ENCODE peak calls at places on chromosome 2, in seven cellular contexts. M is glutamatergic neuron, L is WTC11, H is hepatocyte, G is lung, J is tibial artery, B is HFFc6. K is an unnamed sample.

GRCh38 chr2:176390276-176390675 is 121.0 kb downstream of the MTX2 start:
- DNase-seq in J (no peak), H (no peak), L (no peak), B (peak), M (no peak), G (no peak), K (no peak)

GRCh38 chr2:37350034-37350433 is 5.6 kb downstream of the QPCT start:
- DNase-seq in L (no peak), J (no peak), G (no peak), M (peak), H (peak), B (no peak), K (peak)

GRCh38 chr2:172480301-172481218 is 53.2 kb downstream of the ITGA6 start:
- DNase-seq in B (peak), J (no peak), G (no peak), M (peak), H (peak), L (no peak), K (peak)

GRCh38 chr2:235762832-235763598 is 269.2 kb downstream of the AGAP1 start:
- DNase-seq in M (no peak), B (no peak), H (no peak), J (no peak), G (no peak), L (no peak), K (no peak)

GRCh38 chr2:75698928-75699327 is 11.8 kb downstream of the GCFC2 start:
- DNase-seq in M (no peak), L (no peak), G (no peak), H (no peak), J (no peak), B (no peak), K (no peak)

GRCh38 chr2:47346107-47346506 is 56.8 kb upstream of the MSH2 start:
- DNase-seq in G (no peak), B (no peak), M (no peak), H (no peak), L (no peak), J (no peak), K (no peak)

GRCh38 chr2:220036431-220036830 is 409.0 kb downstream of the SLC4A3 start:
- DNase-seq in H (no peak), G (no peak), B (no peak), J (no peak), L (no peak), M (no peak), K (no peak)

GRCh38 chr2:42923632-42924425 is 131.4 kb upstream of the HAAO start:
- DNase-seq in J (no peak), M (no peak), G (no peak), H (no peak), B (no peak), L (no peak), K (no peak)

GRCh38 chr2:176085861-176086771 is 2.4 kb upstream of the EVX2 start:
- DNase-seq in G (no peak), L (peak), M (peak), H (peak), B (no peak), J (peak), K (peak)

GRCh38 chr2:195520671-195521155 is 136.3 kb upstream of the SLC39A10 start:
- DNase-seq in G (no peak), J (no peak), L (no peak), H (peak), M (no peak), B (peak), K (peak)

GRCh38 chr2:100286318-100286717 is 36.0 kb downstream of the LONRF2 start:
- DNase-seq in H (no peak), G (no peak), B (no peak), M (no peak), J (no peak), L (no peak), K (no peak)

GRCh38 chr2:58137221-58137620 is 90.6 kb downstream of the VRK2 start:
- DNase-seq in H (no peak), M (no peak), B (peak), L (no peak), J (no peak), G (no peak), K (peak)

GRCh38 chr2:19900536-19901200 is 1.1 kb downstream of the TTC32 start:
- DNase-seq in G (no peak), H (no peak), M (no peak), L (no peak), B (peak), J (no peak), K (peak)

GRCh38 chr2:1728821-1729220 is 15.5 kb downstream of the PXDN start:
- DNase-seq in L (peak), B (no peak), J (peak), H (peak), M (peak), G (no peak), K (no peak)

GRCh38 chr2:189933041-189933440 is 129.5 kb downstream of the MSTN start:
- DNase-seq in M (no peak), H (no peak), B (no peak), J (no peak), G (no peak), L (no peak), K (no peak)

GRCh38 chr2:26946841-26947784 is 23.3 kb upstream of the MAPRE3 start:
- DNase-seq in J (no peak), H (peak), G (peak), M (no peak), L (no peak), B (no peak), K (peak)

GRCh38 chr2:177712462-177712861 is 319.9 kb downstream of the AGPS start:
- DNase-seq in H (no peak), L (no peak), M (no peak), G (no peak), B (no peak), J (no peak), K (no peak)

GRCh38 chr2:240911641-240912265 is 5.6 kb downstream of the CROCC2 start:
- DNase-seq in L (no peak), B (no peak), M (no peak), J (no peak), H (no peak), G (no peak), K (peak)

GRCh38 chr2:226699321-226699720 is 100.3 kb downstream of the IRS1 start:
- DNase-seq in H (peak), M (no peak), G (peak), J (peak), B (peak), L (no peak), K (peak)

GRCh38 chr2:184596819-184597411 is 1.4 kb upstream of the ZNF804A start:
- DNase-seq in B (peak), J (no peak), H (no peak), L (no peak), M (no peak), G (no peak), K (peak)

GRCh38 chr2:88452980-88453582 is 588 bp upstream of the FOXI3 start:
- DNase-seq in J (peak), G (no peak), B (no peak), H (no peak), L (no peak), M (no peak), K (no peak)

DNA sequence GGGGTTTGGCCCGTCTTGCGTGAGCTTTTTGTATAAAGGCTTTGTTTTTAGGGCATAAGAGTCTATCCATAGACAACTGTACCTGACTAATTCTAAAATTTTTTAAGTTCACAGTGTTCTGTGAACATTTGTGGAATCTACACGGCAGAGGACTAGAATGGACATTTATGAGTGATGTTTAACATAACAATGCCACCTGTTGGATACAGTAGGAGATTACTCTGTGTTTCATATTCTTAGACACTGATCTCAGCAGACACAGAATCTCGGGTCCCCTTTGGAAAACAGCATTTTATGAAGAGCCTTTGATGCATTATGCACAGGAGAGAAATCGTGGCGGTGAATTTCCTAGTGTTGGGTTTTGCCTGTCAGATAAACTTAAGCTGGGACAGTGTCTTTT is 752.2 kb downstream of the DPP10 start:
- DNase-seq in L (no peak), B (no peak), H (no peak), J (no peak), G (no peak), M (no peak), K (peak)
- TF ChIP-seq CTCF in L (no peak), B (no peak), H (peak), J (no peak), G (no peak), M (no peak), K (no peak)

GRCh38 chr2:23330214-23330613 is 54.8 kb upstream of the KLHL29 start:
- DNase-seq in M (no peak), G (no peak), J (no peak), H (peak), L (peak), B (peak), K (peak)
- TF ChIP-seq CTCF in M (no peak), G (no peak), J (no peak), H (peak), L (no peak), B (peak), K (no peak)

GRCh38 chr2:163887182-163887581 is 151.4 kb upstream of the FIGN start:
- DNase-seq in H (no peak), G (no peak), L (no peak), J (no peak), M (no peak), B (no peak), K (no peak)
- TF ChIP-seq CTCF in H (peak), G (no peak), L (no peak), J (peak), M (peak), B (peak), K (no peak)

GRCh38 chr2:143574069-143574468 is 444.9 kb downstream of the ARHGAP15 start:
- DNase-seq in B (no peak), M (no peak), H (no peak), L (no peak), G (no peak), J (no peak), K (no peak)
- TF ChIP-seq CTCF in B (no peak), M (no peak), H (no peak), L (no peak), G (no peak), J (no peak), K (no peak)

DNA sequence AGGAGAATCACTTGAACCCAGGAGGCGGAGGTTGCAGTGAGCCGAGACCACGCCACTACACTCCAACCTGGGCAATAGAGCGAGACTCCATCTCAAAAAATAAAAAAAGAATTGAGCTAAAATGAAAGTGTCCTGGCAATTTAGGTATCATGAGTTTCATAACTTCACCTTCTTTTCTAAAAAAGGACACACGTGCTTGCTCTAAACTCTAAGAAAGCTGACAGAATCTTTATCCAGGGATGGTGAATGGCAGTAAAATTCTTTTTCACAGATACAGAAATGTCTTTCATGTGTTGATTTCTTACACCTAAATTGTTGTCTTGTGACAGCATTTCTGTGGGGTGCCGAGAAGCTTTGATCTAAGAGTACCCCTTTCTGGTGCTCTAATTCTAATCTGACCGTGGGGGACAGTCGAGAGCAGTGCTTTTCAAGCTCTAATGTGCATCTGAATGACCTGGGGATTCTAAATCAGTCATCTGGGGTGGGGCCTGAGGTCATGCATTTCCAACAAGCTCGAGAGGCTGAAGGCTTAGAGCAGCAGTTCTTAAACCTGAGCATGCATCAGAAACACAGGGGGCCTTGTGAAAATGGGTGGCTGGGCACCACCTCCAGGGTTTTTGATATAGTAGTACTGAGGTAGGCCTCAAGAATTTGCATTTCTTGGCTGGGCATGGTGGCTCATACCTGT is 42.1 kb upstream of the REL start:
- DNase-seq in J (no peak), H (no peak), M (no peak), G (no peak), B (no peak), L (peak), K (no peak)
- TF ChIP-seq CTCF in J (no peak), H (no peak), M (no peak), G (no peak), B (no peak), L (no peak), K (no peak)

DNA sequence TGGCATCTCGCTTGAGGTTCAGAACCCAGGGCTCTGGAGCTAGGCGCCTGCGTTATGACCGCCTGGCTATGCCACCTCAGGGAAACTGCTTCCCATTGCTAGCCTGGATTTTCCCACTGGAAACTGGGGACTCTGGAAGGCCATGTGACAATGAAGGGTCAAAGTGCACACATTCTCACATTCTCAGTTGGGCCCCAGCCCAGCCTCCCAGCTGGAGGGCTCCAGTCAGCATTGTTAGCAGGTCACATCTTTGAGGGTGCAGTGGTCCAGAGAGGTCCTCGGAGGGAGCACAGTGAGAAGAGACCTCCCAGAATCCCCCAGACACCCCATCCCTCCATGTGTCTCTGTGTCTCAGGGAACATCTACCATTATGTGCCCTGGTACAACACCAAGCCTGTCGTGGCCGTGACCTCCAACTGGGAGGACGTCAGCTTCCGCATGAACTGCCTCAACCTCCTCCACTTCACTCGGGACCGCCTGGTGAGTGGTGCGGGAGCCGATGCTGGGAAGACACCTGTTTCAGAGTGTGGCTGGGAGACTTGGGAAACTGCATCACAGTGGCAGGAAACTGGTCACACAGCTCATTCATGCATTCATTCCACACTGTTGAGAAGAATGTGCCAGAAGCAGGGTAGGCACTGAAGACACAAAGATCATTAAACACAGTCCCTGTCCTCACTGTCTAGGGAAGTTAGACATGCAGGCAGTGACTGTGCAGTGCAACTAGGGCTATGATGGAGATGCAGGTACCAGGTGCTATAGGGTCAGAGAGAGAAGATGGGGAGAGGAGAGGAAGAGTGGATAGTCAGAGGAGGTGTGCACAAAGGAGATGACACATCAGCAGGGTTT is 41.6 kb downstream of the FER1L5 start:
- DNase-seq in H (peak), M (no peak), B (no peak), J (no peak), G (no peak), L (no peak), K (no peak)
- TF ChIP-seq CTCF in H (no peak), M (no peak), B (no peak), J (no peak), G (no peak), L (no peak), K (no peak)

DNA sequence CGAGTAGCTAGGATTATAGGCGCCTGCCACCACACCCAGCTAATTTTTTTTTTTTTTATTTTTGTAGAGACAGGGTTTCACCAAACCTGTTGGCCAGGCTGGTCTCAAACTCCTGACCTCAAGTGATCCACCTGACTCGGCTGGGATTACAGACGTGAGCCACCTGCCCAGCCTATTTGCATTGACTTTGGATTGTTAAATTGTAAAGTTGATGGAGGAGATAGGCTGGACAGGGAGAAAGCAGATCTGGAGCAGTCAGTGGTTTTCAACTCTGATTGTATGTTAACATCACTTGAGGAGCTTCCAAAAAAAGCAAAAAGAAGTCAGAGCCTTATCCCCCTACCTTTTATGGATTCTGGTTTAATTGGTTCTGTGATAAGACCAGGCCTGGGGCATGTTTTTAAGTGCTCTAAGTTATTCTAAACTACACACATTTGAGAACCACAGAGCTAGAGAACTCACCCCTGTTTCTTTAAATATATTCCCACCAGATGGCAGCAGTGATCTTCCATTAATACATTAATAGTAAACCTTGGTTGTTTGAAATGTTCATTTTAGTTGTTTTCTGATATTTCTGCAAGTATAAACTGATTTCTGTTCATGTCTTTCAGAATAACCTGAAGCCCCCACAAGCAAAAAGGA is 7.5 kb downstream of the C2orf49 start:
- DNase-seq in L (no peak), J (no peak), B (peak), G (no peak), M (no peak), H (peak), K (peak)
- TF ChIP-seq CTCF in L (no peak), J (peak), B (peak), G (no peak), M (peak), H (peak), K (peak)

K was measured in MCF 10A.